ENCODE peak calls at places on chromosomes 3 and 15, in nine cellular contexts. Z, I, M, T, A, V, P, E and K are unnamed samples.

GRCh38 chr3:95399580-95399979 is 1336.7 kb downstream of the NSUN3 start:
- DNase-seq in I (no peak), P (no peak), M (peak), Z (no peak), V (no peak), E (no peak), A (no peak), T (no peak), K (no peak)

GRCh38 chr15:73249499-73249898 is 119.3 kb downstream of the HCN4 start:
- DNase-seq in V (no peak), A (no peak), P (no peak), Z (no peak), T (no peak), E (no peak), M (no peak), I (no peak), K (no peak)

GRCh38 chr3:192816274-192816853 is 89.0 kb upstream of the FGF12 start:
- DNase-seq in V (peak), I (no peak), P (peak), M (peak), T (no peak), Z (peak), E (no peak), A (no peak), K (no peak)

GRCh38 chr3:25349828-25350227 is 78.2 kb upstream of the RARB start:
- DNase-seq in M (no peak), T (no peak), V (no peak), Z (no peak), E (no peak), I (no peak), P (no peak), A (no peak), K (no peak)

GRCh38 chr15:78392430-78392829 is 45.6 kb upstream of the IREB2 start:
- DNase-seq in A (no peak), Z (peak), V (no peak), I (no peak), T (no peak), E (no peak), M (peak), P (no peak), K (no peak)

GRCh38 chr3:136495213-136495612 is 245.1 kb downstream of the PCCB start:
- DNase-seq in P (peak), Z (no peak), T (no peak), A (no peak), E (no peak), I (no peak), V (no peak), M (no peak), K (no peak)

GRCh38 chr3:30428251-30428650 is 178.2 kb upstream of the TGFBR2 start:
- DNase-seq in P (no peak), I (no peak), E (no peak), A (no peak), M (peak), V (no peak), T (no peak), Z (no peak), K (no peak)

GRCh38 chr3:71128951-71129350 is 454.6 kb downstream of the FOXP1 start:
- DNase-seq in E (no peak), M (no peak), Z (no peak), V (no peak), A (no peak), I (no peak), P (peak), T (no peak), K (no peak)

GRCh38 chr3:44392489-44392888 is 53.9 kb downstream of the TCAIM start:
- DNase-seq in E (no peak), P (no peak), Z (no peak), V (no peak), I (no peak), T (no peak), A (no peak), M (no peak), K (no peak)

GRCh38 chr3:148975277-148975676 is 16.1 kb upstream of the GYG1 start:
- DNase-seq in Z (no peak), I (no peak), P (no peak), A (no peak), T (peak), V (no peak), E (no peak), M (no peak), K (peak)

GRCh38 chr3:150419959-150420358 is 11.9 kb downstream of the TSC22D2 start:
- DNase-seq in T (no peak), A (no peak), M (no peak), E (no peak), V (no peak), P (no peak), I (no peak), Z (no peak), K (no peak)

GRCh38 chr3:67529915-67530314 is 124.5 kb downstream of the SUCLG2 start:
- DNase-seq in V (no peak), P (no peak), Z (no peak), M (no peak), A (no peak), T (no peak), I (no peak), E (no peak), K (no peak)

GRCh38 chr3:14814473-14814872 is 4.3 kb upstream of the FGD5 start:
- DNase-seq in E (no peak), Z (no peak), M (no peak), T (no peak), V (no peak), P (no peak), I (no peak), A (no peak), K (no peak)

GRCh38 chr15:32723171-32723948 is 5.6 kb downstream of the GREM1 start:
- DNase-seq in A (no peak), P (no peak), V (no peak), I (no peak), M (no peak), Z (no peak), T (no peak), E (no peak), K (no peak)

GRCh38 chr3:161083131-161083530 is 22.0 kb downstream of the B3GALNT1 start:
- DNase-seq in P (no peak), T (no peak), V (no peak), M (no peak), A (no peak), I (no peak), Z (no peak), E (no peak), K (no peak)

GRCh38 chr3:40465456-40465855 is 8.3 kb downstream of the RPL14 start:
- DNase-seq in P (no peak), M (no peak), E (no peak), V (no peak), I (no peak), Z (no peak), T (no peak), A (no peak), K (no peak)

GRCh38 chr3:99875925-99876781 is 58.5 kb downstream of the CMSS1 start:
- DNase-seq in M (peak), V (peak), P (peak), A (peak), T (peak), I (peak), E (peak), Z (peak), K (peak)

GRCh38 chr3:148957586-148957985 is 33.8 kb upstream of the GYG1 start:
- DNase-seq in V (no peak), I (no peak), T (no peak), A (no peak), M (no peak), P (no peak), Z (no peak), E (no peak), K (no peak)

GRCh38 chr3:37290551-37290950 is 116.2 kb upstream of the LRRFIP2 start:
- DNase-seq in P (peak), T (no peak), V (no peak), E (no peak), I (no peak), Z (no peak), M (peak), A (no peak), K (no peak)

GRCh38 chr3:5520237-5520636 is 332.7 kb downstream of the EDEM1 start:
- DNase-seq in P (no peak), V (no peak), T (no peak), M (no peak), E (no peak), A (no peak), Z (no peak), I (no peak), K (no peak)

GRCh38 chr3:129318921-129319320 is 40.3 kb downstream of the HMCES start:
- DNase-seq in Z (no peak), V (no peak), M (no peak), I (no peak), E (no peak), P (no peak), A (no peak), T (no peak), K (peak)

GRCh38 chr3:179432021-179432420 is 19.2 kb downstream of the GNB4 start:
- DNase-seq in Z (peak), A (no peak), T (no peak), M (no peak), V (no peak), E (no peak), P (peak), I (no peak), K (no peak)

GRCh38 chr3:39150170-39150802 is 3.1 kb downstream of the CSRNP1 start:
- DNase-seq in A (no peak), T (no peak), E (no peak), P (peak), M (no peak), Z (no peak), V (no peak), I (no peak), K (no peak)

GRCh38 chr15:63109498-63110290 is 12.0 kb upstream of the LACTB start:
- DNase-seq in E (no peak), T (no peak), M (no peak), V (no peak), I (no peak), A (no peak), P (no peak), Z (no peak), K (no peak)

GRCh38 chr3:106305127-106305526 is 436.3 kb upstream of the CBLB start:
- DNase-seq in M (peak), I (no peak), V (no peak), T (no peak), E (no peak), Z (no peak), A (no peak), P (no peak), K (no peak)

GRCh38 chr15:66650433-66650832 is 51.6 kb upstream of the SMAD6 start:
- DNase-seq in Z (no peak), I (peak), T (peak), P (no peak), E (no peak), M (no peak), V (no peak), A (no peak), K (peak)

GRCh38 chr3:24521306-24522154 is 26.9 kb upstream of the THRB start:
- DNase-seq in E (no peak), V (peak), M (peak), P (peak), I (peak), A (peak), T (peak), Z (peak), K (peak)

GRCh38 chr3:159846255-159846654 is 142.4 kb upstream of the IL12A start:
- DNase-seq in T (no peak), M (no peak), P (no peak), I (no peak), E (no peak), Z (no peak), A (no peak), V (no peak), K (no peak)

GRCh38 chr3:169769287-169770181 is at the start of gene ACTRT3:
- DNase-seq in M (peak), I (peak), E (no peak), Z (peak), T (peak), V (peak), A (peak), P (peak), K (peak)

GRCh38 chr3:162295323-162295983 is 798.8 kb downstream of the OTOL1 start:
- DNase-seq in P (peak), I (no peak), T (no peak), M (peak), E (no peak), Z (no peak), A (no peak), V (peak), K (no peak)

GRCh38 chr3:28905798-28906197 is 375.1 kb upstream of the RBMS3 start:
- DNase-seq in M (no peak), I (no peak), V (no peak), P (no peak), Z (no peak), T (no peak), E (no peak), A (no peak), K (no peak)

GRCh38 chr3:52395503-52395865 is 49.4 kb downstream of the SEMA3G start:
- DNase-seq in V (no peak), T (no peak), Z (no peak), I (no peak), P (no peak), M (no peak), E (no peak), A (no peak), K (peak)

GRCh38 chr15:76165951-76166350 is 106.2 kb downstream of the TMEM266 start:
- DNase-seq in A (no peak), Z (no peak), T (no peak), P (no peak), M (no peak), E (no peak), I (no peak), V (no peak), K (no peak)

GRCh38 chr15:82831894-82832600 is 22.6 kb downstream of the WHAMM start:
- DNase-seq in E (no peak), T (no peak), V (no peak), Z (no peak), I (no peak), M (no peak), A (no peak), P (no peak), K (no peak)

GRCh38 chr15:64775551-64776401 is at the start of gene RBPMS2:
- DNase-seq in E (no peak), M (no peak), A (peak), P (peak), V (peak), Z (peak), I (peak), T (peak), K (peak)

DNA sequence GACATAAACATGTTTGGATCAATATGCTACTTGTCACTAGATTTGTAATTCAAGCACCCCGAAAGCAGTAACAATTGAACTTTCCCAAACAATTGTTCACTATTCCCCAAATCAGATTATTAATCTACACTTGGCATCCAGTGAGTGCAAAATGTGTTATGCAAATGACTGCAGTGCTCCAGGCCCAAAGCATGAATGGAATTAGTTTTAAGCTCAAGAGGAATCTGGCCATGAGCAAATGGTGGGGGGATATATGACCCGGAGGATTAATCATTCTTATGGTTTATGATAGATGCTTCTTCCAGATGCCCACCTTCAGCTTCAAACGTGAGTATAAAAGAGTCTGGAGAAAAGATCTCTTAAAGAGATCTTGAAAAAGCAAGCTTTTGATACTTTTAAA is 416.9 kb upstream of the TMCO5A start:
- DNase-seq in A (no peak), T (no peak), I (no peak), V (no peak), E (no peak), P (no peak), Z (no peak), M (no peak), K (no peak)
- H3K4me3 ChIP-seq in A (no peak), T (no peak), I (no peak), V (no peak), E (no peak), P (no peak), Z (no peak), M (no peak), K (no peak)

GRCh38 chr3:147422226-147422933 is 13.2 kb downstream of the ZIC1 start:
- DNase-seq in V (no peak), Z (no peak), A (no peak), E (no peak), M (no peak), I (no peak), P (no peak), T (no peak), K (no peak)

GRCh38 chr3:147424325-147424910 is 15.3 kb downstream of the ZIC1 start:
- DNase-seq in I (no peak), A (peak), E (no peak), Z (no peak), P (no peak), T (no peak), M (no peak), V (no peak), K (no peak)

GRCh38 chr3:147421184-147421912 is 12.2 kb downstream of the ZIC1 start:
- DNase-seq in A (no peak), E (no peak), P (no peak), Z (no peak), T (no peak), M (no peak), V (no peak), I (no peak), K (no peak)

GRCh38 chr3:147422934-147423599 is 13.9 kb downstream of the ZIC1 start:
- DNase-seq in P (no peak), E (no peak), Z (no peak), I (no peak), V (no peak), A (no peak), T (no peak), M (no peak), K (no peak)

DNA sequence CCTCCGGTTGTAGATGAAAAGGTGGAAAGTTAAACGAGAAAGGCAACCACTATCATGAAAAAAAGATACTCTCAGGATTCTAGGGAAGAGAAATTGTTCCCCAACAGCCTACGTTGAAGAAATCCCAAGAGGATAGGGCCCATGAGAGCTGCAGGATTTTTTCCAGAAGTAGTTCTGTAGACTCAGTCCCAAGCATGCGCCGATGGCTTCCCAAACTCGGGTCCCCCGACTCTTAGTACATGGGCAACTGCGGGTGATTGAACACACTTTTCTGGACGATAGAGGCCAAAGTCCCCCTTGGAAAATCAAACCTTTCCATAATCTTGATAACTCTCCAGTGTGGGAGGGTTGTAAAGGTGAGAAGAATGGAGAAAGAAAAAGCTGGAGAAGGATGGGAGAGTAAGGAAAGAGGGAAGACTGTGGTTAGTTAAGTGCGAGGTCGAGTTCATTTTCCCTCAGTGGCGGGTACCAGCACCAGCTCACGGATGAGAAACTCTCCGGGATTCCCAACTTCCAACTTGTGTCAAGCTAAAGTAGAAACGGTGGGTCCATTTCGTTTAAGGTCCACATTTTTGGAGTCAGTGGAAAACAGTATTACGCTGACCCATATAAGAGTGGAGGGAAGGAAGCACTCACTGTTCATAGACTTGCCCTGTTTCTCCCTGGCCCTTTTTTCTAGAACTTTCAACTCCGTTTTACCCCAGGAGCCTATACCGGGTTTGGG is 14.6 kb downstream of the ZIC1 start:
- DNase-seq in E (no peak), Z (no peak), I (no peak), A (no peak), P (no peak), T (no peak), V (no peak), M (no peak), K (no peak)
- H3K4me3 ChIP-seq in E (no peak), Z (no peak), I (no peak), A (peak), P (no peak), T (no peak), V (no peak), M (no peak), K (peak)

GRCh38 chr3:69541823-69542264 is 156.0 kb upstream of the FRMD4B start:
- DNase-seq in E (no peak), A (peak), V (no peak), M (peak), I (no peak), P (no peak), Z (no peak), T (peak), K (peak)
- H3K4me3 ChIP-seq in E (no peak), A (peak), V (peak), M (peak), I (peak), P (peak), Z (no peak), T (peak), K (peak)

GRCh38 chr3:172039352-172040077 is at the start of gene FNDC3B:
- DNase-seq in A (peak), P (peak), I (peak), T (peak), V (peak), M (peak), Z (peak), E (peak), K (peak)

GRCh38 chr3:172040078-172040975 is 949 bp downstream of the FNDC3B start:
- DNase-seq in P (peak), Z (peak), A (peak), I (peak), E (peak), V (peak), M (peak), T (peak), K (peak)

GRCh38 chr3:172042136-172042535 is 2.8 kb downstream of the FNDC3B start:
- DNase-seq in T (no peak), M (no peak), E (no peak), V (no peak), I (no peak), A (no peak), Z (no peak), P (peak), K (no peak)

GRCh38 chr3:172043233-172043632 is 3.9 kb downstream of the FNDC3B start:
- DNase-seq in V (no peak), M (no peak), Z (no peak), T (no peak), A (no peak), I (no peak), E (no peak), P (no peak), K (no peak)

GRCh38 chr3:172040976-172041963 is 1.9 kb downstream of the FNDC3B start:
- DNase-seq in E (no peak), V (no peak), P (peak), I (peak), T (no peak), Z (peak), A (peak), M (peak), K (no peak)
- H3K4me3 ChIP-seq in E (peak), V (peak), P (peak), I (peak), T (peak), Z (peak), A (peak), M (peak), K (peak)

GRCh38 chr3:147419731-147420360 is 10.7 kb downstream of the ZIC1 start:
- DNase-seq in I (no peak), V (no peak), E (no peak), T (no peak), P (no peak), Z (no peak), A (no peak), M (no peak), K (no peak)
- H3K4me3 ChIP-seq in I (no peak), V (no peak), E (no peak), T (no peak), P (no peak), Z (no peak), A (peak), M (no peak), K (peak)

GRCh38 chr15:52511084-52511483 is 17.6 kb downstream of the MYO5A start:
- DNase-seq in T (no peak), Z (no peak), I (no peak), M (no peak), V (no peak), E (no peak), A (no peak), P (no peak), K (no peak)
- H3K4me3 ChIP-seq in T (no peak), Z (no peak), I (no peak), M (no peak), V (no peak), E (no peak), A (no peak), P (no peak), K (no peak)